ENCODE peak calls at places on chromosomes 7 and 10, in six cellular contexts. L, F, K, H, Z and D are unnamed samples.

GRCh38 chr7:99128076-99128950 is 15.6 kb downstream of the SMURF1 start:
- DNase-seq in L (no peak), F (no peak), K (no peak), H (no peak), Z (no peak), D (no peak)

GRCh38 chr10:620417-620816 is 69.1 kb downstream of the DIP2C start:
- DNase-seq in K (no peak), L (no peak), F (no peak), H (no peak), Z (no peak), D (no peak)

GRCh38 chr7:110156511-110156910 is 934.4 kb upstream of the LRRN3 start:
- DNase-seq in K (no peak), Z (no peak), L (no peak), F (no peak), H (no peak), D (no peak)

GRCh38 chr7:139647812-139648616 is 124.5 kb downstream of the CLEC2L start:
- DNase-seq in L (no peak), Z (no peak), F (no peak), K (peak), H (peak), D (no peak)

GRCh38 chr7:110891197-110891596 is 199.7 kb upstream of the LRRN3 start:
- DNase-seq in Z (no peak), K (no peak), H (no peak), F (no peak), L (no peak), D (no peak)

GRCh38 chr7:88306590-88307048 is at the start of gene STEAP4:
- DNase-seq in H (no peak), L (no peak), Z (peak), K (peak), F (no peak), D (peak)

GRCh38 chr7:140003913-140004382 is 58.8 kb downstream of the PARP12 start:
- DNase-seq in K (peak), L (peak), F (no peak), Z (peak), H (peak), D (peak)

GRCh38 chr10:131061221-131061620 is 250.3 kb downstream of the TCERG1L start:
- DNase-seq in F (no peak), H (no peak), L (no peak), K (no peak), Z (no peak), D (no peak)

GRCh38 chr10:91768123-91768522 is 30.1 kb upstream of the TNKS2 start:
- DNase-seq in F (no peak), H (no peak), Z (no peak), K (no peak), L (no peak), D (no peak)

GRCh38 chr7:50190772-50191171 is 97.7 kb upstream of the ZPBP start:
- DNase-seq in H (no peak), F (no peak), Z (no peak), K (no peak), L (no peak), D (no peak)

GRCh38 chr10:106268000-106268399 is 896.5 kb downstream of the SORCS1 start:
- DNase-seq in K (no peak), L (no peak), Z (no peak), F (no peak), H (no peak), D (no peak)

GRCh38 chr7:99748846-99749579 is 14.0 kb upstream of the CYP3A7 start:
- DNase-seq in Z (no peak), H (no peak), K (peak), F (no peak), L (no peak), D (no peak)

GRCh38 chr7:152924238-152924637 is 164.7 kb downstream of the ACTR3B start:
- DNase-seq in L (no peak), F (no peak), Z (no peak), H (no peak), K (no peak), D (no peak)

GRCh38 chr7:92325850-92326249 is 80.1 kb downstream of the ANKIB1 start:
- DNase-seq in K (no peak), H (no peak), Z (peak), F (no peak), L (no peak), D (no peak)

GRCh38 chr10:58358314-58358933 is 23.6 kb downstream of the UBE2D1 start:
- DNase-seq in F (no peak), L (no peak), H (no peak), Z (no peak), K (no peak), D (no peak)

GRCh38 chr7:70432567-70433001 is 699.4 kb upstream of the GALNT17 start:
- DNase-seq in L (no peak), K (no peak), Z (no peak), H (peak), F (no peak), D (no peak)

GRCh38 chr7:102390697-102391484 is 5.3 kb upstream of the PRKRIP1 start:
- DNase-seq in H (peak), Z (peak), L (no peak), K (peak), F (peak), D (no peak)

GRCh38 chr7:48087349-48087748 is 1.7 kb upstream of the UPP1 start:
- DNase-seq in Z (peak), F (no peak), H (no peak), K (peak), L (no peak), D (no peak)

GRCh38 chr10:58813573-58813972 is 300.9 kb downstream of the BICC1 start:
- DNase-seq in Z (no peak), F (no peak), K (no peak), L (no peak), H (no peak), D (no peak)

GRCh38 chr7:5526190-5527037 is 102.8 kb upstream of the TNRC18 start:
- DNase-seq in H (no peak), K (peak), L (no peak), F (no peak), Z (peak), D (no peak)

GRCh38 chr7:85274452-85274851 is 87.6 kb upstream of the SEMA3D start:
- DNase-seq in L (no peak), K (no peak), F (no peak), Z (no peak), H (peak), D (no peak)

GRCh38 chr10:19302117-19302516 is 253.5 kb downstream of the MALRD1 start:
- DNase-seq in F (no peak), H (no peak), K (peak), L (no peak), Z (peak), D (no peak)

GRCh38 chr7:147775564-147775963 is 815.0 kb upstream of the C7orf33 start:
- DNase-seq in L (no peak), Z (no peak), K (no peak), F (no peak), H (no peak), D (no peak)

GRCh38 chr7:131011976-131012375 is 278.0 kb upstream of the KLF14 start:
- DNase-seq in K (peak), F (no peak), L (peak), Z (peak), H (no peak), D (no peak)

GRCh38 chr7:141071855-141072547 is 1.9 kb upstream of the TMEM178B start:
- DNase-seq in K (peak), L (no peak), Z (no peak), F (no peak), H (peak), D (no peak)

GRCh38 chr7:90693939-90694338 is 97.8 kb downstream of the CDK14 start:
- DNase-seq in H (peak), K (no peak), Z (no peak), L (no peak), F (no peak), D (no peak)

GRCh38 chr7:36207451-36208291 is 54.6 kb downstream of the EEPD1 start:
- DNase-seq in H (no peak), Z (peak), F (no peak), L (no peak), K (peak), D (no peak)

GRCh38 chr10:106609867-106610266 is 554.6 kb downstream of the SORCS1 start:
- DNase-seq in L (no peak), H (no peak), K (peak), Z (no peak), F (no peak), D (no peak)

GRCh38 chr7:22812350-22812749 is 10.3 kb downstream of the TOMM7 start:
- DNase-seq in L (no peak), K (no peak), H (no peak), Z (no peak), F (no peak), D (no peak)

GRCh38 chr10:23695825-23696420 is 257.0 kb downstream of the OTUD1 start:
- DNase-seq in L (no peak), Z (no peak), K (no peak), H (no peak), F (no peak), D (no peak)

GRCh38 chr10:22475857-22476600 is 130.7 kb downstream of the SPAG6 start:
- DNase-seq in Z (no peak), K (no peak), L (no peak), F (no peak), H (no peak), D (no peak)

GRCh38 chr7:83550100-83550499 is 98.8 kb downstream of the SEMA3E start:
- DNase-seq in H (no peak), Z (peak), L (peak), F (no peak), K (no peak), D (no peak)